ENCODE peak calls at places on chromosomes 4 and X, in seven cellular contexts. U, A, C, V, M, W and G are unnamed samples.

GRCh38 chr4:26861434-26862186 is 969 bp downstream of the STIM2 start:
- DNase-seq in A (peak; percentile 44), W (peak; percentile 76), V (peak; percentile 77), C (peak; percentile 57), U (peak; percentile 65), M (peak; percentile 75), G (peak; percentile 91)

GRCh38 chr4:108113229-108113628 is 55.5 kb downstream of the LEF1 start:
- DNase-seq in A (no peak), U (no peak), V (no peak), W (no peak), C (no peak), M (peak; percentile 52), G (no peak)

GRCh38 chr4:6449746-6450369 is 22.6 kb downstream of the PPP2R2C start:
- DNase-seq in C (no peak), U (no peak), M (no peak), V (no peak), W (no peak), A (no peak), G (no peak)

GRCh38 chrX:6169407-6169806 is 59.3 kb downstream of the NLGN4X start:
- DNase-seq in V (no peak), C (no peak), U (no peak), A (no peak), M (no peak), W (no peak), G (no peak)

GRCh38 chr4:147780137-147780777 is 48.4 kb downstream of the ARHGAP10 start:
- DNase-seq in V (peak; percentile 61), A (no peak), C (no peak), W (no peak), U (no peak), M (peak; percentile 28), G (no peak)

GRCh38 chrX:139890991-139891700 is 41.7 kb downstream of the ATP11C start:
- DNase-seq in U (peak; percentile 88), C (no peak), M (no peak), W (no peak), V (no peak), A (no peak), G (no peak)

GRCh38 chr4:6221851-6222760 is 21.8 kb upstream of the JAKMIP1 start:
- DNase-seq in V (peak; percentile 42), W (peak; percentile 50), M (peak; percentile 26), A (no peak), C (peak; percentile 15), U (no peak), G (peak; percentile 73)

GRCh38 chrX:29903365-29903764 is 312.0 kb upstream of the MAGEB2 start:
- DNase-seq in A (no peak), M (no peak), W (no peak), U (peak; percentile 7), C (no peak), V (no peak), G (no peak)

GRCh38 chrX:24575496-24575895 is 71.7 kb downstream of the PCYT1B start:
- DNase-seq in M (no peak), A (no peak), V (no peak), U (no peak), C (no peak), W (no peak), G (no peak)

GRCh38 chr4:2812985-2813384 is 20.1 kb downstream of the SH3BP2 start:
- DNase-seq in V (no peak), U (no peak), C (no peak), A (no peak), M (no peak), W (no peak), G (no peak)

GRCh38 chr4:2812600-2812932 is 19.7 kb downstream of the SH3BP2 start:
- DNase-seq in M (no peak), A (no peak), W (no peak), V (no peak), U (no peak), C (no peak), G (no peak)

GRCh38 chr4:2809610-2810180 is 16.8 kb downstream of the SH3BP2 start:
- DNase-seq in C (no peak), A (no peak), W (no peak), V (no peak), U (no peak), M (no peak), G (no peak)

GRCh38 chr4:2813446-2814405 is 20.8 kb downstream of the SH3BP2 start:
- DNase-seq in C (no peak), V (no peak), A (no peak), W (no peak), U (no peak), M (no peak), G (no peak)

DNA sequence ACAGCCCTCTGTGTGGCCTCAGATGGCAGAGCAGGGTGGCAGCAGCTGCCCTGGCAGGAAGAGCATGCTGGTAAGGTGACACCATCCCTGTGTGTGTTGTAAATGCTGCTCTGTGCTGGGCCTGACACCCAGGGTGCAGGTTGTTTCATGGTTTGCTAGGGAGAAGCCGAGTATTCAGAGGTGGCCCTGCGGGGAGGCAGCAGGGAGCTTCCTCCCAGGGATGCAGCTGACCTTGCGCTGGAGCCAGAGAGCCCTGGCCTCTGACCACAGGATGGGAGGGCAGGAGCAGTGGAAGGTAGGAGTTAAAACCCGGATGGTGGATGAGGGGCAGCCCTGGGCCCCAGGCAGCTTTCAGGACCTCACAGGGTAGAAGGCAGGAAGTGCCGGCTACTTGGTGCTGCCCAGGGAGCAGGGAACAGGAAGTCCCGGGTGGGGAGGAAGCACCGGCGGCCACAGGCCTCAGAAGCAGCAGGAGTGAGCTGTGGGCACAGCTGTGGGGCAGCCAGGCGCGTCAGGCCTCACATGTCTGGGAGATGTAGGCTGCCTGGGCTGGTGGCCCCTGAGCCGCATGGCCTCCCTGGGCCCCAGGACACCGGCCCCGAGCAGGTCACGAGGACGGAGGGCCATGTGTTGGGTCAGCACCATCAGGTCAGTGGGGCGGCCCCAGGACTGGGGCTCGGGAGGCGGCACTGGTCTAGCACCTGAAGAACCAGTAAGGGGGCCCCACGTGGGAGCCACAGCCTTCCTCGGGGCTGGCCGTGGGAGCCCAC is 19.1 kb downstream of the SH3BP2 start:
- DNase-seq in C (no peak), V (peak; percentile 93), U (peak; percentile 65), W (peak; percentile 82), M (peak; percentile 57), A (peak; percentile 59), G (peak; percentile 98)
- TF ChIP-seq POLR2A in C (no peak), V (no peak), U (no peak), W (no peak), M (peak; percentile 35), A (no peak), G (no peak)

GRCh38 chr4:15910150-15910945 is 28.2 kb downstream of the FGFBP1 start:
- DNase-seq in U (no peak), V (no peak), A (no peak), C (no peak), W (no peak), M (no peak), G (no peak)
- H3K4me1 ChIP-seq in U (peaks cover 7% of the 10 kb centered on the region), V (no peaks in the 10 kb centered on the region), A (no peaks in the 10 kb centered on the region), C (no peaks in the 10 kb centered on the region), W (peaks cover 7% of the 10 kb centered on the region), M (no peaks in the 10 kb centered on the region), G (no peaks in the 10 kb centered on the region)

GRCh38 chr4:169079942-169080827 is 70.1 kb upstream of the CBR4 start:
- DNase-seq in V (peak; percentile 57), U (peak; percentile 77), C (peak; percentile 56), M (peak; percentile 44), A (peak; percentile 88), W (peak; percentile 55), G (peak; percentile 87)
- TF ChIP-seq POLR2A in V (no peak), U (no peak), C (no peak), M (no peak), A (peak; percentile 32), W (no peak), G (no peak)

GRCh38 chr4:2795558-2796260 is 2.8 kb downstream of the SH3BP2 start:
- DNase-seq in U (no peak), W (peak; percentile 25), C (peak; percentile 49), V (no peak), A (no peak), M (peak; percentile 38), G (peak; percentile 83)

GRCh38 chr4:2798399-2799301 is 5.8 kb downstream of the SH3BP2 start:
- DNase-seq in W (peak; percentile 73), A (no peak), M (peak; percentile 58), V (peak; percentile 83), U (no peak), C (no peak), G (peak; percentile 95)

GRCh38 chr4:2797545-2798305 is 4.8 kb downstream of the SH3BP2 start:
- DNase-seq in U (no peak), A (no peak), M (no peak), W (peak; percentile 84), V (peak; percentile 28), C (peak; percentile 73), G (peak; percentile 86)

GRCh38 chr4:2796261-2797187 is 3.6 kb downstream of the SH3BP2 start:
- DNase-seq in W (peak; percentile 85), M (peak; percentile 76), A (no peak), C (peak; percentile 75), V (peak; percentile 57), U (peak; percentile 52), G (peak; percentile 83)

GRCh38 chr4:2797188-2797544 is 4.3 kb downstream of the SH3BP2 start:
- DNase-seq in U (no peak), V (no peak), A (no peak), W (peak; percentile 25), C (peak; percentile 45), M (no peak), G (peak; percentile 76)
- H3K4me1 ChIP-seq in U (peaks cover 60% of the 10 kb centered on the region), V (peaks cover 92% of the 10 kb centered on the region), A (peaks cover 89% of the 10 kb centered on the region), W (peaks cover 93% of the 10 kb centered on the region), C (peaks cover 37% of the 10 kb centered on the region), M (peaks cover 32% of the 10 kb centered on the region), G (peaks cover 93% of the 10 kb centered on the region)